ENCODE peak calls at places on chromosomes 4 and X, in seven cellular contexts. X is aorta; Q is dorsolateral prefrontal cortex; S is CD4-positive, alpha-beta T cell; U is psoas muscle; B is thyroid gland; L is DND-41. F is an unnamed sample.
A peak's percentile ranks its signal among the peaks of the same experiment; 100 is the strongest.

GRCh38 chr4:150782311-150782710 is 200.4 kb downstream of the MAB21L2 start:
- DNase-seq in X (no peak), Q (no peak), S (no peak), U (no peak), B (peak; percentile 69), L (no peak), F (no peak)

GRCh38 chr4:1241466-1241935 is 7.4 kb downstream of the CTBP1 start:
- DNase-seq in X (peak; percentile 57), Q (peak; percentile 30), S (no peak), U (no peak), B (peak; percentile 2), L (no peak), F (no peak)

GRCh38 chrX:10726647-10727046 is 106.3 kb upstream of the MID1 start:
- DNase-seq in X (no peak), Q (no peak), S (no peak), U (no peak), B (no peak), L (no peak), F (no peak)

GRCh38 chr4:74451214-74451661 is 6.3 kb downstream of the AREG start:
- DNase-seq in X (no peak), Q (no peak), S (no peak), U (no peak), B (no peak), L (no peak), F (no peak)

GRCh38 chr4:88659061-88659889 is 38.4 kb downstream of the NAP1L5 start:
- DNase-seq in X (no peak), Q (no peak), S (peak; percentile 11), U (no peak), B (peak; percentile 68), L (peak; percentile 14), F (no peak)

GRCh38 chrX:64204701-64205440 is 637 bp downstream of the AMER1 start:
- DNase-seq in X (peak; percentile 76), Q (peak; percentile 54), S (no peak), U (peak; percentile 46), B (peak; percentile 70), L (peak; percentile 55), F (peak; percentile 48)

GRCh38 chrX:74138943-74139342 is 165.0 kb upstream of the ZCCHC13 start:
- DNase-seq in X (no peak), Q (no peak), S (no peak), U (no peak), B (no peak), L (no peak), F (no peak)

GRCh38 chrX:71543316-71543715 is 10.4 kb downstream of the OGT start:
- DNase-seq in X (no peak), Q (no peak), S (no peak), U (no peak), B (no peak), L (no peak), F (no peak)

GRCh38 chr4:37685726-37686372 is 327 bp downstream of the RELL1 start:
- DNase-seq in X (peak; percentile 88), Q (peak; percentile 60), S (peak; percentile 28), U (peak; percentile 71), B (peak; percentile 64), L (peak; percentile 55), F (no peak)

GRCh38 chrX:154750301-154751120 is at the start of gene GAB3:
- DNase-seq in X (peak; percentile 81), Q (no peak), S (peak; percentile 20), U (peak; percentile 39), B (peak; percentile 39), L (peak; percentile 45), F (no peak)

GRCh38 chrX:276588-277171 is 4.5 kb upstream of the PLCXD1 start:
- DNase-seq in X (peak; percentile 83), Q (peak; percentile 43), S (no peak), U (no peak), B (peak; percentile 43), L (no peak), F (no peak)

GRCh38 chrX:80285131-80285773 is 135.0 kb upstream of the TENT5D start:
- DNase-seq in X (no peak), Q (no peak), S (no peak), U (no peak), B (no peak), L (peak; percentile 19), F (no peak)

GRCh38 chr4:168831585-168831918 is 178.5 kb downstream of the CBR4 start:
- DNase-seq in X (no peak), Q (no peak), S (no peak), U (no peak), B (no peak), L (no peak), F (no peak)

GRCh38 chr4:119025440-119025839 is 110.2 kb upstream of the MYOZ2 start:
- DNase-seq in X (peak; percentile 77), Q (no peak), S (no peak), U (no peak), B (no peak), L (no peak), F (no peak)

GRCh38 chr4:93897559-93897958 is 69.0 kb downstream of the ATOH1 start:
- DNase-seq in X (no peak), Q (no peak), S (no peak), U (no peak), B (no peak), L (no peak), F (no peak)

GRCh38 chr4:150363721-150364688 is 217.9 kb upstream of the MAB21L2 start:
- DNase-seq in X (no peak), Q (no peak), S (no peak), U (no peak), B (no peak), L (no peak), F (no peak)

GRCh38 chr4:138939960-138940359 is 75.6 kb upstream of the NOCT start:
- DNase-seq in X (no peak), Q (no peak), S (no peak), U (no peak), B (no peak), L (no peak), F (no peak)

GRCh38 chr4:138943893-138944292 is 71.7 kb upstream of the NOCT start:
- DNase-seq in X (no peak), Q (no peak), S (no peak), U (no peak), B (no peak), L (no peak), F (no peak)

GRCh38 chr4:138938371-138938699 is 77.2 kb upstream of the NOCT start:
- DNase-seq in X (no peak), Q (no peak), S (no peak), U (no peak), B (no peak), L (no peak), F (no peak)

GRCh38 chr4:138945401-138945800 is 70.2 kb upstream of the NOCT start:
- DNase-seq in X (no peak), Q (no peak), S (no peak), U (no peak), B (no peak), L (no peak), F (no peak)

DNA sequence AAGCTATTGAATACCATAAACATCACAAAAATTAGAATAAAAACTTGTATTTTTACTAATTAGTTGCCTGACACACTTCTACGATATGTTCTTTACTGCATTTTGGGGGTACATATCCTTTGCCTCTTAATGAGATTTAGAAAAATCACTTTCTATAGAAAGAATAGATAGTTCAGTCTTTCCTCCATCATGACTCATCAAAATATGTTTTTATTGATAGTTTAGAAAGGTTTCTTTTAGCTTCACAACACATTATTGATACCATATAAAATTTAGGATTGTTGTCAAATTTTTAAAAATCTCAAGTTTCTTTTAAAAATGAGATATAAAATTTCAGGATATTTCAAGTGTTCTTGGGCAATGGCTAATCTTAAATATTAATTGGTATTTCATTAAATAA is 74.5 kb upstream of the NOCT start:
- DNase-seq in X (no peak), Q (no peak), S (no peak), U (no peak), B (no peak), L (no peak), F (no peak)
- H3K27ac ChIP-seq in X (no peak overlapping the region), Q (no peak overlapping the region), S (no peak overlapping the region), U (no peak overlapping the region), B (no peak overlapping the region), L (no peak overlapping the region), F (no peak overlapping the region)

GRCh38 chrX:2489446-2490445 is 11.0 kb downstream of the DHRSX start:
- DNase-seq in X (no peak), Q (no peak), S (no peak), U (no peak), B (no peak), L (no peak), F (no peak)
- H3K27ac ChIP-seq in X (no peak overlapping the region), Q (no peak overlapping the region), S (no peak overlapping the region), U (no peak overlapping the region), B (no peak overlapping the region), L (no peak overlapping the region), F (no peak overlapping the region)

DNA sequence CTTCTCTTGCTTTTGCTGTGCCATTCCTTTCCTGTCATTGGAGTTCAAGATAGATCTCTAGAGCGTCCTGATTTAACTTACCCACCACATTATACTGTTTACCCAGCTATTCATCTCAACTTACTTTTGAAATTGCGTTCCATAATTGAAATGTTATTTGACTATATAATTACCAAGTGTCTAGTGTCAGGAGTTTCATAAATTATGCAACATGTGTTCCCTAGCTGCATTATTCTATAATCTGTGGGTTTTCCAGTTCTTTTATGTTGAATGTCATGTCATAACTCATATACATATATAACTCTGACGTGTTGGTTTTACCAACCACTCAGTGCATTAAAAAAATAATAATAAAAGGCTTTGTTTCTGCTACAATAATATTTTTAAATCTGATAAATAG is 285.9 kb upstream of the ARSJ start:
- DNase-seq in X (no peak), Q (no peak), S (no peak), U (no peak), B (no peak), L (no peak), F (no peak)
- H3K27ac ChIP-seq in X (no peak overlapping the region), Q (no peak overlapping the region), S (no peak overlapping the region), U (no peak overlapping the region), B (no peak overlapping the region), L (no peak overlapping the region), F (no peak overlapping the region)

GRCh38 chrX:134801267-134801666 is 143.0 kb upstream of the PLAC1 start:
- DNase-seq in X (no peak), Q (no peak), S (no peak), U (no peak), B (no peak), L (no peak), F (no peak)
- H3K27ac ChIP-seq in X (no peak overlapping the region), Q (no peak overlapping the region), S (no peak overlapping the region), U (no peak overlapping the region), B (no peak overlapping the region), L (no peak overlapping the region), F (no peak overlapping the region)

DNA sequence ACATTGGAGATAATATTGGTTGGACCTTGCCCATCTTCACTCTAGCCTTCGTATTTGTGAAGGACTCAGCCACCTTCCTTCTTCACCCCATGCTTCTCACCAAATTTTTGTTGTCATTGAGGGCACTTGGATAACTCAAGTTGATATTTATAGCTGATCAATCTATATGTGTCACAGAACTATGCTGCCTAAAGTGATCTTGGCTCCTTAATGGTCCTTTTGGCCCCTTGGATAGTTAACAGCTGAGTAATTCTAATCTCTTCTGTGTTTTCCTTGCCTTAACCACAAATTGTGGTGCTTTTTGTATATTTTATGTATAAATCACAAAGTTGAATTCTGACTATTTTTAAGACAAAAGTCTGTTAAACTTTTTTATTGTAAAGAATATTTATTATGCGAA is 6.6 kb downstream of the SPRY1 start:
- DNase-seq in X (no peak), Q (no peak), S (no peak), U (no peak), B (no peak), L (no peak), F (no peak)
- H3K27ac ChIP-seq in X (no peak overlapping the region), Q (no peak overlapping the region), S (no peak overlapping the region), U (peak overlapping the region; percentile 98), B (no peak overlapping the region), L (no peak overlapping the region), F (no peak overlapping the region)